ENCODE peak calls at places on chromosomes 4 and X, in five cellular contexts. One of them, this sample, is unnamed.

GRCh38 chr4:188780028-188780427 is 640.8 kb downstream of the TRIML1 start:
- DNase-seq in LHCN-M2: no peak
- DNase-seq in stimulated activated CD4-positive, alpha-beta T cell treated with anti-CD3 and anti-CD28 coated beads, Interleukin-4, amount 100 ng/mL, for 4 hours: no peak
- DNase-seq in D341Med: no peak
- DNase-seq in NCI-H226: no peak
- DNase-seq in this sample: no peak

GRCh38 chr4:80007745-80008149 is 65.3 kb downstream of the ANTXR2 start:
- DNase-seq in LHCN-M2: no peak
- DNase-seq in stimulated activated CD4-positive, alpha-beta T cell treated with anti-CD3 and anti-CD28 coated beads, Interleukin-4, amount 100 ng/mL, for 4 hours: no peak
- DNase-seq in D341Med: no peak
- DNase-seq in NCI-H226: no peak
- DNase-seq in this sample: no peak

GRCh38 chr4:74364649-74365491 is at the start of gene EREG:
- DNase-seq in LHCN-M2: peak
- DNase-seq in stimulated activated CD4-positive, alpha-beta T cell treated with anti-CD3 and anti-CD28 coated beads, Interleukin-4, amount 100 ng/mL, for 4 hours: no peak
- DNase-seq in D341Med: no peak
- DNase-seq in NCI-H226: no peak
- DNase-seq in this sample: peak

GRCh38 chr4:37320518-37321235 is 76.1 kb downstream of the NWD2 start:
- DNase-seq in LHCN-M2: no peak
- DNase-seq in stimulated activated CD4-positive, alpha-beta T cell treated with anti-CD3 and anti-CD28 coated beads, Interleukin-4, amount 100 ng/mL, for 4 hours: no peak
- DNase-seq in D341Med: no peak
- DNase-seq in NCI-H226: no peak
- DNase-seq in this sample: no peak

GRCh38 chr4:385934-386707 is 48.5 kb downstream of the ZNF141 start:
- DNase-seq in LHCN-M2: no peak
- DNase-seq in stimulated activated CD4-positive, alpha-beta T cell treated with anti-CD3 and anti-CD28 coated beads, Interleukin-4, amount 100 ng/mL, for 4 hours: no peak
- DNase-seq in D341Med: no peak
- DNase-seq in NCI-H226: no peak
- DNase-seq in this sample: no peak

GRCh38 chr4:92988301-92988700 is 684.5 kb downstream of the GRID2 start:
- DNase-seq in LHCN-M2: no peak
- DNase-seq in stimulated activated CD4-positive, alpha-beta T cell treated with anti-CD3 and anti-CD28 coated beads, Interleukin-4, amount 100 ng/mL, for 4 hours: no peak
- DNase-seq in D341Med: no peak
- DNase-seq in NCI-H226: no peak
- DNase-seq in this sample: peak

GRCh38 chr4:40189997-40190396 is 6.8 kb upstream of the RHOH start:
- DNase-seq in LHCN-M2: no peak
- DNase-seq in stimulated activated CD4-positive, alpha-beta T cell treated with anti-CD3 and anti-CD28 coated beads, Interleukin-4, amount 100 ng/mL, for 4 hours: no peak
- DNase-seq in D341Med: no peak
- DNase-seq in NCI-H226: no peak
- DNase-seq in this sample: no peak

GRCh38 chr4:78845469-78845868 is 69.3 kb downstream of the BMP2K start:
- DNase-seq in LHCN-M2: no peak
- DNase-seq in stimulated activated CD4-positive, alpha-beta T cell treated with anti-CD3 and anti-CD28 coated beads, Interleukin-4, amount 100 ng/mL, for 4 hours: no peak
- DNase-seq in D341Med: no peak
- DNase-seq in NCI-H226: no peak
- DNase-seq in this sample: no peak

GRCh38 chr4:69124941-69125340 is 28.7 kb downstream of the UGT2B7 start:
- DNase-seq in LHCN-M2: no peak
- DNase-seq in stimulated activated CD4-positive, alpha-beta T cell treated with anti-CD3 and anti-CD28 coated beads, Interleukin-4, amount 100 ng/mL, for 4 hours: no peak
- DNase-seq in D341Med: no peak
- DNase-seq in NCI-H226: peak
- DNase-seq in this sample: no peak

GRCh38 chr4:684611-685010 is 4.3 kb downstream of the SLC49A3 start:
- DNase-seq in LHCN-M2: no peak
- DNase-seq in stimulated activated CD4-positive, alpha-beta T cell treated with anti-CD3 and anti-CD28 coated beads, Interleukin-4, amount 100 ng/mL, for 4 hours: no peak
- DNase-seq in D341Med: no peak
- DNase-seq in NCI-H226: no peak
- DNase-seq in this sample: no peak

GRCh38 chr4:74770511-74770910 is 23.8 kb downstream of the BTC start:
- DNase-seq in LHCN-M2: peak
- DNase-seq in stimulated activated CD4-positive, alpha-beta T cell treated with anti-CD3 and anti-CD28 coated beads, Interleukin-4, amount 100 ng/mL, for 4 hours: no peak
- DNase-seq in D341Med: no peak
- DNase-seq in NCI-H226: no peak
- DNase-seq in this sample: no peak

GRCh38 chr4:116401293-116401692 is 684.1 kb downstream of the TRAM1L1 start:
- DNase-seq in LHCN-M2: no peak
- DNase-seq in stimulated activated CD4-positive, alpha-beta T cell treated with anti-CD3 and anti-CD28 coated beads, Interleukin-4, amount 100 ng/mL, for 4 hours: no peak
- DNase-seq in D341Med: no peak
- DNase-seq in NCI-H226: no peak
- DNase-seq in this sample: no peak

GRCh38 chr4:656651-657337 is 17.3 kb downstream of the ATP5ME start:
- DNase-seq in LHCN-M2: no peak
- DNase-seq in stimulated activated CD4-positive, alpha-beta T cell treated with anti-CD3 and anti-CD28 coated beads, Interleukin-4, amount 100 ng/mL, for 4 hours: no peak
- DNase-seq in D341Med: no peak
- DNase-seq in NCI-H226: no peak
- DNase-seq in this sample: no peak

GRCh38 chrX:153612413-153612812 is 13.5 kb upstream of the CCNQ start:
- DNase-seq in LHCN-M2: no peak
- DNase-seq in stimulated activated CD4-positive, alpha-beta T cell treated with anti-CD3 and anti-CD28 coated beads, Interleukin-4, amount 100 ng/mL, for 4 hours: no peak
- DNase-seq in D341Med: no peak
- DNase-seq in NCI-H226: no peak
- DNase-seq in this sample: no peak

GRCh38 chrX:22674947-22675346 is 324.8 kb upstream of the DDX53 start:
- DNase-seq in LHCN-M2: no peak
- DNase-seq in stimulated activated CD4-positive, alpha-beta T cell treated with anti-CD3 and anti-CD28 coated beads, Interleukin-4, amount 100 ng/mL, for 4 hours: no peak
- DNase-seq in D341Med: no peak
- DNase-seq in NCI-H226: no peak
- DNase-seq in this sample: no peak

GRCh38 chr4:120682981-120683380 is 239.5 kb downstream of the PRDM5 start:
- DNase-seq in LHCN-M2: no peak
- DNase-seq in stimulated activated CD4-positive, alpha-beta T cell treated with anti-CD3 and anti-CD28 coated beads, Interleukin-4, amount 100 ng/mL, for 4 hours: no peak
- DNase-seq in D341Med: no peak
- DNase-seq in NCI-H226: peak
- DNase-seq in this sample: no peak

GRCh38 chr4:47486306-47486705 is 1.2 kb downstream of the ATP10D start:
- DNase-seq in LHCN-M2: no peak
- DNase-seq in stimulated activated CD4-positive, alpha-beta T cell treated with anti-CD3 and anti-CD28 coated beads, Interleukin-4, amount 100 ng/mL, for 4 hours: no peak
- DNase-seq in D341Med: no peak
- DNase-seq in NCI-H226: no peak
- DNase-seq in this sample: no peak

GRCh38 chr4:56986192-56986591 is 7.5 kb downstream of the POLR2B start:
- DNase-seq in LHCN-M2: no peak
- DNase-seq in stimulated activated CD4-positive, alpha-beta T cell treated with anti-CD3 and anti-CD28 coated beads, Interleukin-4, amount 100 ng/mL, for 4 hours: no peak
- DNase-seq in D341Med: no peak
- DNase-seq in NCI-H226: no peak
- DNase-seq in this sample: no peak

GRCh38 chrX:136336623-136337022 is 35.9 kb downstream of the ADGRG4 start:
- DNase-seq in LHCN-M2: peak
- DNase-seq in stimulated activated CD4-positive, alpha-beta T cell treated with anti-CD3 and anti-CD28 coated beads, Interleukin-4, amount 100 ng/mL, for 4 hours: no peak
- DNase-seq in D341Med: no peak
- DNase-seq in NCI-H226: no peak
- DNase-seq in this sample: no peak

GRCh38 chr4:175674219-175674618 is 137.8 kb downstream of the GPM6A start:
- DNase-seq in LHCN-M2: no peak
- DNase-seq in stimulated activated CD4-positive, alpha-beta T cell treated with anti-CD3 and anti-CD28 coated beads, Interleukin-4, amount 100 ng/mL, for 4 hours: no peak
- DNase-seq in D341Med: no peak
- DNase-seq in NCI-H226: no peak
- DNase-seq in this sample: no peak

GRCh38 chr4:101835121-101835904 is 44.8 kb downstream of the BANK1 start:
- DNase-seq in LHCN-M2: peak
- DNase-seq in stimulated activated CD4-positive, alpha-beta T cell treated with anti-CD3 and anti-CD28 coated beads, Interleukin-4, amount 100 ng/mL, for 4 hours: no peak
- DNase-seq in D341Med: no peak
- DNase-seq in NCI-H226: peak
- DNase-seq in this sample: no peak

GRCh38 chr4:123783091-123783765 is 386.6 kb downstream of the SPRY1 start:
- DNase-seq in LHCN-M2: no peak
- DNase-seq in stimulated activated CD4-positive, alpha-beta T cell treated with anti-CD3 and anti-CD28 coated beads, Interleukin-4, amount 100 ng/mL, for 4 hours: no peak
- DNase-seq in D341Med: no peak
- DNase-seq in NCI-H226: no peak
- DNase-seq in this sample: no peak

GRCh38 chr4:113553082-113553481 is 208.5 kb downstream of the CAMK2D start:
- DNase-seq in LHCN-M2: no peak
- DNase-seq in stimulated activated CD4-positive, alpha-beta T cell treated with anti-CD3 and anti-CD28 coated beads, Interleukin-4, amount 100 ng/mL, for 4 hours: no peak
- DNase-seq in D341Med: no peak
- DNase-seq in NCI-H226: no peak
- DNase-seq in this sample: no peak

GRCh38 chr4:142336251-142336934 is 509.7 kb downstream of the INPP4B start:
- DNase-seq in LHCN-M2: no peak
- DNase-seq in stimulated activated CD4-positive, alpha-beta T cell treated with anti-CD3 and anti-CD28 coated beads, Interleukin-4, amount 100 ng/mL, for 4 hours: no peak
- DNase-seq in D341Med: no peak
- DNase-seq in NCI-H226: no peak
- DNase-seq in this sample: no peak

GRCh38 chr4:152102184-152103000 is 341.6 kb upstream of the GATB start:
- DNase-seq in LHCN-M2: no peak
- DNase-seq in stimulated activated CD4-positive, alpha-beta T cell treated with anti-CD3 and anti-CD28 coated beads, Interleukin-4, amount 100 ng/mL, for 4 hours: no peak
- DNase-seq in D341Med: no peak
- DNase-seq in NCI-H226: peak
- DNase-seq in this sample: no peak

GRCh38 chr4:88880501-88881226 is 176.3 kb downstream of the FAM13A start:
- DNase-seq in LHCN-M2: no peak
- DNase-seq in stimulated activated CD4-positive, alpha-beta T cell treated with anti-CD3 and anti-CD28 coated beads, Interleukin-4, amount 100 ng/mL, for 4 hours: no peak
- DNase-seq in D341Med: no peak
- DNase-seq in NCI-H226: no peak
- DNase-seq in this sample: peak

GRCh38 chr4:133320576-133321170 is 171.6 kb downstream of the PCDH10 start:
- DNase-seq in LHCN-M2: peak
- DNase-seq in stimulated activated CD4-positive, alpha-beta T cell treated with anti-CD3 and anti-CD28 coated beads, Interleukin-4, amount 100 ng/mL, for 4 hours: no peak
- DNase-seq in D341Med: peak
- DNase-seq in NCI-H226: no peak
- DNase-seq in this sample: peak

GRCh38 chr4:76083386-76083785 is 8.9 kb downstream of the ART3 start:
- DNase-seq in LHCN-M2: no peak
- DNase-seq in stimulated activated CD4-positive, alpha-beta T cell treated with anti-CD3 and anti-CD28 coated beads, Interleukin-4, amount 100 ng/mL, for 4 hours: no peak
- DNase-seq in D341Med: no peak
- DNase-seq in NCI-H226: no peak
- DNase-seq in this sample: no peak

GRCh38 chr4:99855677-99856076 is 38.5 kb downstream of the LAMTOR3 start:
- DNase-seq in LHCN-M2: no peak
- DNase-seq in stimulated activated CD4-positive, alpha-beta T cell treated with anti-CD3 and anti-CD28 coated beads, Interleukin-4, amount 100 ng/mL, for 4 hours: no peak
- DNase-seq in D341Med: no peak
- DNase-seq in NCI-H226: no peak
- DNase-seq in this sample: no peak

This sample was measured in SK-N-DZ.